ENCODE peak calls at places on chromosomes 5 and 9, in four cellular contexts. X is lower leg skin, N is AG04450, T is BJ. Y is an unnamed sample.

GRCh38 chr5:175820230-175820629 is 51.1 kb upstream of the CPLX2 start:
- DNase-seq in X (no peak), N (no peak), T (no peak), Y (no peak)

GRCh38 chr9:113875917-113876805 is at the start of gene ZNF618:
- DNase-seq in X (no peak), N (no peak), T (no peak), Y (no peak)

GRCh38 chr9:124137944-124138335 is 119.8 kb upstream of the NEK6 start:
- DNase-seq in X (no peak), N (no peak), T (no peak), Y (no peak)

GRCh38 chr9:110748251-110748893 is 79.8 kb downstream of the MUSK start:
- DNase-seq in X (no peak), N (no peak), T (no peak), Y (no peak)

GRCh38 chr9:1604942-1605560 is 410.1 kb upstream of the SMARCA2 start:
- DNase-seq in X (no peak), N (no peak), T (no peak), Y (no peak)

GRCh38 chr9:17528859-17529258 is 50.0 kb upstream of the SH3GL2 start:
- DNase-seq in X (no peak), N (no peak), T (no peak), Y (no peak)

GRCh38 chr5:68037541-68037940 is 178.0 kb upstream of the PIK3R1 start:
- DNase-seq in X (no peak), N (no peak), T (no peak), Y (no peak)

GRCh38 chr5:112583166-112583565 is 154.5 kb upstream of the APC start:
- DNase-seq in X (no peak), N (no peak), T (no peak), Y (no peak)

GRCh38 chr9:93060746-93061259 is 2.3 kb downstream of the SUSD3 start:
- DNase-seq in X (no peak), N (no peak), T (no peak), Y (no peak)

GRCh38 chr5:39891376-39891775 is 466.6 kb upstream of the DAB2 start:
- DNase-seq in X (no peak), N (no peak), T (no peak), Y (no peak)

GRCh38 chr5:82164109-82164956 is 113.8 kb downstream of the RPS23 start:
- DNase-seq in X (no peak), N (peak), T (no peak), Y (no peak)

GRCh38 chr5:35830587-35830986 is 26.1 kb upstream of the IL7R start:
- DNase-seq in X (no peak), N (no peak), T (no peak), Y (no peak)

GRCh38 chr5:150905312-150905683 is 518 bp upstream of the ZNF300 start:
- DNase-seq in X (no peak), N (no peak), T (no peak), Y (no peak)

DNA sequence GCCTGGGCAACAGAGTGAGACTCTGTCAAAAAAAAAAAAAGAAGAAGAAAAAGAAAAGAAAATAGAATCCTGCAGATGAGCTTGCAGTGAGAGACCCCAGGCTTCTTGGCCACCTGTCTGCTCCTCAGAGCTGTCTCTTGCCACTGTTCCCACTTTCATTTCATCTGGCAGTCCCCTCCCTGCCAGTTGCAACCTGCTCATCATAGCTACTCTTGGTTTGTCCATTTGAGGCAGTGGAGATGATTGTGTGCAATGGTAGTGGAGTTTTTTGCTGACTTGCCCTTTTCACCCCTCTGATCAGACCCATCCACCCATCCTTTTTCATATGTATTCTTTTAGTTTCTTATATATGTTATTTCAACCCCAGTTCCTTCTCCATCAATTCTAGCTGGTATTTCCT is 28.7 kb downstream of the ANKRD33B start:
- DNase-seq in X (no peak), N (no peak), T (no peak), Y (no peak)
- H3K4me3 ChIP-seq in X (no peak), N (no peak), T (no peak), Y (no peak)

GRCh38 chr5:140356878-140357730 is 2.9 kb upstream of the SLC4A9 start:
- DNase-seq in X (no peak), N (no peak), T (no peak), Y (no peak)

GRCh38 chr5:140358738-140359310 is 1.2 kb upstream of the SLC4A9 start:
- DNase-seq in X (no peak), N (no peak), T (no peak), Y (no peak)

GRCh38 chr5:140355551-140355950 is 4.4 kb upstream of the SLC4A9 start:
- DNase-seq in X (no peak), N (no peak), T (no peak), Y (no peak)

GRCh38 chr5:140360101-140360500 is at the start of gene SLC4A9:
- DNase-seq in X (no peak), N (no peak), T (no peak), Y (no peak)

GRCh38 chr5:140357731-140358093 is 2.3 kb upstream of the SLC4A9 start:
- DNase-seq in X (peak), N (peak), T (peak), Y (peak)
- H3K4me3 ChIP-seq in X (no peak), N (peak), T (no peak), Y (no peak)

GRCh38 chr9:128945798-128946501 is 1.5 kb downstream of the DOLK start:
- DNase-seq in X (no peak), N (no peak), T (no peak), Y (no peak)
- H3K4me3 ChIP-seq in X (no peak), N (no peak), T (no peak), Y (no peak)

GRCh38 chr5:1537166-1538154 is 13.7 kb upstream of the LPCAT1 start:
- DNase-seq in X (no peak), N (no peak), T (no peak), Y (no peak)

GRCh38 chr5:1538741-1539392 is 15.1 kb upstream of the LPCAT1 start:
- DNase-seq in X (no peak), N (no peak), T (no peak), Y (no peak)

GRCh38 chr5:1535646-1536045 is 11.9 kb upstream of the LPCAT1 start:
- DNase-seq in X (no peak), N (no peak), T (no peak), Y (no peak)

GRCh38 chr5:1538276-1538675 is 14.5 kb upstream of the LPCAT1 start:
- DNase-seq in X (no peak), N (no peak), T (no peak), Y (no peak)

GRCh38 chr5:1536298-1537165 is 12.8 kb upstream of the LPCAT1 start:
- DNase-seq in X (no peak), N (no peak), T (no peak), Y (no peak)
- H3K4me3 ChIP-seq in X (no peak), N (peak), T (no peak), Y (no peak)